ENCODE peak calls at places on chromosomes 11 and 22, in ten cellular contexts. One of them, this sample, is unnamed. For H3K27me3, the result is how much of the 10 kb centered on the place peaks cover.

GRCh38 chr11:32033067-32033466 is 57.8 kb upstream of the RCN1 start:
- DNase-seq in H9: no peak
- DNase-seq in neuronal stem cell: no peak
- DNase-seq in tibial artery: no peak
- DNase-seq in IMR-90: no peak
- DNase-seq in fibroblast of lung: no peak
- DNase-seq in prostate gland: no peak
- DNase-seq in left ventricle myocardium inferior: no peak
- DNase-seq in AG04450: no peak
- DNase-seq in suprapubic skin: no peak
- DNase-seq in this sample: no peak

GRCh38 chr11:104410336-104410735 is 246.4 kb upstream of the PDGFD start:
- DNase-seq in suprapubic skin: no peak
- DNase-seq in neuronal stem cell: no peak
- DNase-seq in H9: no peak
- DNase-seq in fibroblast of lung: peak
- DNase-seq in prostate gland: no peak
- DNase-seq in left ventricle myocardium inferior: no peak
- DNase-seq in tibial artery: no peak
- DNase-seq in AG04450: no peak
- DNase-seq in IMR-90: no peak
- DNase-seq in this sample: no peak

GRCh38 chr22:43859176-43859575 is 3.1 kb downstream of the SULT4A1 start:
- DNase-seq in fibroblast of lung: no peak
- DNase-seq in suprapubic skin: peak
- DNase-seq in tibial artery: no peak
- DNase-seq in neuronal stem cell: no peak
- DNase-seq in prostate gland: no peak
- DNase-seq in IMR-90: no peak
- DNase-seq in H9: no peak
- DNase-seq in AG04450: no peak
- DNase-seq in left ventricle myocardium inferior: no peak
- DNase-seq in this sample: no peak

GRCh38 chr22:35446365-35446764 is 46.4 kb downstream of the MCM5 start:
- DNase-seq in H9: no peak
- DNase-seq in neuronal stem cell: no peak
- DNase-seq in fibroblast of lung: peak
- DNase-seq in prostate gland: no peak
- DNase-seq in AG04450: peak
- DNase-seq in left ventricle myocardium inferior: no peak
- DNase-seq in suprapubic skin: no peak
- DNase-seq in tibial artery: no peak
- DNase-seq in IMR-90: peak
- DNase-seq in this sample: no peak

GRCh38 chr11:2331404-2331803 is 29.6 kb downstream of the TSPAN32 start:
- DNase-seq in left ventricle myocardium inferior: no peak
- DNase-seq in IMR-90: no peak
- DNase-seq in fibroblast of lung: no peak
- DNase-seq in suprapubic skin: no peak
- DNase-seq in prostate gland: no peak
- DNase-seq in neuronal stem cell: no peak
- DNase-seq in tibial artery: no peak
- DNase-seq in AG04450: no peak
- DNase-seq in H9: no peak
- DNase-seq in this sample: no peak

GRCh38 chr11:9748361-9748970 is 84.6 kb downstream of the SWAP70 start:
- DNase-seq in neuronal stem cell: no peak
- DNase-seq in H9: peak
- DNase-seq in prostate gland: peak
- DNase-seq in left ventricle myocardium inferior: no peak
- DNase-seq in AG04450: no peak
- DNase-seq in suprapubic skin: no peak
- DNase-seq in IMR-90: peak
- DNase-seq in tibial artery: peak
- DNase-seq in fibroblast of lung: peak
- DNase-seq in this sample: peak

GRCh38 chr11:94791216-94791889 is 23.2 kb downstream of the AMOTL1 start:
- DNase-seq in neuronal stem cell: no peak
- DNase-seq in suprapubic skin: no peak
- DNase-seq in fibroblast of lung: no peak
- DNase-seq in AG04450: no peak
- DNase-seq in prostate gland: no peak
- DNase-seq in IMR-90: no peak
- DNase-seq in left ventricle myocardium inferior: no peak
- DNase-seq in tibial artery: no peak
- DNase-seq in H9: no peak
- DNase-seq in this sample: peak

GRCh38 chr11:116879789-116880402 is 42.5 kb upstream of the APOA1 start:
- DNase-seq in tibial artery: no peak
- DNase-seq in fibroblast of lung: peak
- DNase-seq in neuronal stem cell: peak
- DNase-seq in AG04450: peak
- DNase-seq in suprapubic skin: no peak
- DNase-seq in prostate gland: peak
- DNase-seq in H9: no peak
- DNase-seq in IMR-90: peak
- DNase-seq in left ventricle myocardium inferior: no peak
- DNase-seq in this sample: no peak

GRCh38 chr22:39997421-39997820 is 2.7 kb downstream of the FAM83F start:
- DNase-seq in suprapubic skin: no peak
- DNase-seq in left ventricle myocardium inferior: no peak
- DNase-seq in prostate gland: no peak
- DNase-seq in IMR-90: no peak
- DNase-seq in H9: no peak
- DNase-seq in AG04450: no peak
- DNase-seq in neuronal stem cell: no peak
- DNase-seq in fibroblast of lung: no peak
- DNase-seq in tibial artery: no peak
- DNase-seq in this sample: no peak

GRCh38 chr22:39995346-39996252 is 845 bp downstream of the FAM83F start:
- DNase-seq in tibial artery: no peak
- DNase-seq in fibroblast of lung: no peak
- DNase-seq in prostate gland: no peak
- DNase-seq in left ventricle myocardium inferior: no peak
- DNase-seq in suprapubic skin: no peak
- DNase-seq in neuronal stem cell: no peak
- DNase-seq in IMR-90: no peak
- DNase-seq in H9: peak
- DNase-seq in AG04450: no peak
- DNase-seq in this sample: no peak

GRCh38 chr22:39997939-39998726 is 3.4 kb downstream of the FAM83F start:
- DNase-seq in suprapubic skin: no peak
- DNase-seq in fibroblast of lung: no peak
- DNase-seq in left ventricle myocardium inferior: peak
- DNase-seq in AG04450: no peak
- DNase-seq in neuronal stem cell: no peak
- DNase-seq in H9: peak
- DNase-seq in tibial artery: no peak
- DNase-seq in prostate gland: peak
- DNase-seq in IMR-90: peak
- DNase-seq in this sample: no peak

GRCh38 chr22:39994566-39995345 is at the start of gene FAM83F:
- DNase-seq in AG04450: no peak
- DNase-seq in fibroblast of lung: no peak
- DNase-seq in prostate gland: peak
- DNase-seq in suprapubic skin: no peak
- DNase-seq in left ventricle myocardium inferior: no peak
- DNase-seq in neuronal stem cell: no peak
- DNase-seq in tibial artery: no peak
- DNase-seq in IMR-90: no peak
- DNase-seq in H9: peak
- DNase-seq in this sample: peak

GRCh38 chr22:39996732-39997131 is 2.0 kb downstream of the FAM83F start:
- DNase-seq in left ventricle myocardium inferior: no peak
- DNase-seq in tibial artery: no peak
- DNase-seq in AG04450: no peak
- DNase-seq in fibroblast of lung: no peak
- DNase-seq in prostate gland: no peak
- DNase-seq in suprapubic skin: no peak
- DNase-seq in H9: no peak
- DNase-seq in IMR-90: no peak
- DNase-seq in neuronal stem cell: no peak
- DNase-seq in this sample: no peak
- H3K27ac ChIP-seq in left ventricle myocardium inferior: peak
- H3K27ac ChIP-seq in tibial artery: no peak
- H3K27ac ChIP-seq in AG04450: no peak
- H3K27ac ChIP-seq in fibroblast of lung: no peak
- H3K27ac ChIP-seq in prostate gland: peak
- H3K27ac ChIP-seq in suprapubic skin: no peak
- H3K27ac ChIP-seq in H9: no peak
- H3K27ac ChIP-seq in IMR-90: no peak
- H3K27ac ChIP-seq in neuronal stem cell: no peak
- H3K27ac ChIP-seq in this sample: no peak

DNA sequence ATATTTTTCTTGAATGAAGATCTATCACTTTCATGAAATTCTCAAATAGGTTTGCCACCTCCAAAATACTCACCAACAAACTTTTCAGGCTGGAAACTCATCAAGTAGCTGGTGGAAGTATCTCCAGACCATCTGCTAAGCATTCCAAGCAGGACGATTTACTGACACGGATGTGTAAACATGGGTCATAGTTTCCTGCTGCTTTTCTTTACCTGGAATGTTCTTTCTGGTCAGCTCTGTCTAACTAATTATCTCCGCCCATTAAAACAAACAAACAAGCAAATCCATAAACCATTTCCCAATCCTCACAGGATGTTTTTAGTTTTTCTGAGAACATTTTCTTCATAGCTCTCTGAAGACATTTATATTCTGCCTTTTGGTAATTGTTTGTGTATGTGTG is 397.0 kb downstream of the METTL15 start:
- DNase-seq in tibial artery: no peak
- DNase-seq in H9: no peak
- DNase-seq in IMR-90: no peak
- DNase-seq in prostate gland: no peak
- DNase-seq in neuronal stem cell: no peak
- DNase-seq in left ventricle myocardium inferior: no peak
- DNase-seq in AG04450: no peak
- DNase-seq in fibroblast of lung: no peak
- DNase-seq in suprapubic skin: no peak
- DNase-seq in this sample: no peak
- H3K27me3 ChIP-seq in tibial artery: under half
- H3K27me3 ChIP-seq in H9: under half
- H3K27me3 ChIP-seq in IMR-90: under half
- H3K27me3 ChIP-seq in prostate gland: under half
- H3K27me3 ChIP-seq in neuronal stem cell: under half
- H3K27me3 ChIP-seq in left ventricle myocardium inferior: under half
- H3K27me3 ChIP-seq in AG04450: under half
- H3K27me3 ChIP-seq in fibroblast of lung: under half
- H3K27me3 ChIP-seq in suprapubic skin: under half
- H3K27me3 ChIP-seq in this sample: under half

GRCh38 chr22:28799125-28799833 is 1.1 kb downstream of the XBP1 start:
- DNase-seq in H9: no peak
- DNase-seq in neuronal stem cell: no peak
- DNase-seq in suprapubic skin: peak
- DNase-seq in left ventricle myocardium inferior: no peak
- DNase-seq in tibial artery: peak
- DNase-seq in fibroblast of lung: peak
- DNase-seq in prostate gland: peak
- DNase-seq in IMR-90: peak
- DNase-seq in AG04450: peak
- DNase-seq in this sample: no peak

GRCh38 chr22:28799834-28800307 is 498 bp downstream of the XBP1 start:
- DNase-seq in AG04450: peak
- DNase-seq in fibroblast of lung: peak
- DNase-seq in suprapubic skin: peak
- DNase-seq in IMR-90: peak
- DNase-seq in left ventricle myocardium inferior: peak
- DNase-seq in prostate gland: no peak
- DNase-seq in neuronal stem cell: peak
- DNase-seq in tibial artery: peak
- DNase-seq in H9: peak
- DNase-seq in this sample: peak

GRCh38 chr22:28800308-28801041 is at the start of gene XBP1:
- DNase-seq in fibroblast of lung: peak
- DNase-seq in IMR-90: peak
- DNase-seq in prostate gland: peak
- DNase-seq in left ventricle myocardium inferior: peak
- DNase-seq in H9: peak
- DNase-seq in neuronal stem cell: peak
- DNase-seq in suprapubic skin: peak
- DNase-seq in AG04450: peak
- DNase-seq in tibial artery: peak
- DNase-seq in this sample: peak

GRCh38 chr22:28801845-28802594 is 1.7 kb upstream of the XBP1 start:
- DNase-seq in suprapubic skin: no peak
- DNase-seq in left ventricle myocardium inferior: no peak
- DNase-seq in AG04450: no peak
- DNase-seq in neuronal stem cell: no peak
- DNase-seq in prostate gland: no peak
- DNase-seq in H9: no peak
- DNase-seq in tibial artery: peak
- DNase-seq in fibroblast of lung: no peak
- DNase-seq in IMR-90: no peak
- DNase-seq in this sample: no peak

GRCh38 chr22:28802595-28803087 is 2.3 kb upstream of the XBP1 start:
- DNase-seq in fibroblast of lung: no peak
- DNase-seq in left ventricle myocardium inferior: no peak
- DNase-seq in suprapubic skin: no peak
- DNase-seq in H9: no peak
- DNase-seq in prostate gland: no peak
- DNase-seq in neuronal stem cell: no peak
- DNase-seq in AG04450: no peak
- DNase-seq in IMR-90: no peak
- DNase-seq in tibial artery: no peak
- DNase-seq in this sample: no peak
- H3K27ac ChIP-seq in fibroblast of lung: no peak
- H3K27ac ChIP-seq in left ventricle myocardium inferior: peak
- H3K27ac ChIP-seq in suprapubic skin: peak
- H3K27ac ChIP-seq in H9: no peak
- H3K27ac ChIP-seq in prostate gland: peak
- H3K27ac ChIP-seq in neuronal stem cell: no peak
- H3K27ac ChIP-seq in AG04450: no peak
- H3K27ac ChIP-seq in IMR-90: no peak
- H3K27ac ChIP-seq in tibial artery: no peak
- H3K27ac ChIP-seq in this sample: no peak

GRCh38 chr11:120212259-120212888 is 1.5 kb downstream of the OAF start:
- DNase-seq in suprapubic skin: no peak
- DNase-seq in fibroblast of lung: no peak
- DNase-seq in AG04450: no peak
- DNase-seq in IMR-90: peak
- DNase-seq in left ventricle myocardium inferior: no peak
- DNase-seq in tibial artery: no peak
- DNase-seq in H9: no peak
- DNase-seq in neuronal stem cell: no peak
- DNase-seq in prostate gland: no peak
- DNase-seq in this sample: no peak
- H3K27me3 ChIP-seq in suprapubic skin: under half
- H3K27me3 ChIP-seq in fibroblast of lung: under half
- H3K27me3 ChIP-seq in AG04450: under half
- H3K27me3 ChIP-seq in IMR-90: under half
- H3K27me3 ChIP-seq in left ventricle myocardium inferior: under half
- H3K27me3 ChIP-seq in tibial artery: under half
- H3K27me3 ChIP-seq in H9: half or more
- H3K27me3 ChIP-seq in neuronal stem cell: half or more
- H3K27me3 ChIP-seq in prostate gland: under half
- H3K27me3 ChIP-seq in this sample: under half